ENCODE peak calls at places on chromosomes 6 and 20, in nine cellular contexts. W, E, Z, I, O, F, V, M and C are unnamed samples.

GRCh38 chr20:13012886-13013285 is 4.1 kb downstream of the SPTLC3 start:
- DNase-seq in W (no peak), E (no peak), Z (peak), I (no peak), O (no peak), F (no peak), V (no peak), M (no peak), C (no peak)

GRCh38 chr6:96604420-96604819 is 41.5 kb downstream of the FHL5 start:
- DNase-seq in W (no peak), E (no peak), Z (no peak), I (no peak), O (no peak), F (no peak), V (no peak), M (no peak), C (no peak)

GRCh38 chr6:39087197-39087596 is 27.8 kb downstream of the SAYSD1 start:
- DNase-seq in W (no peak), E (no peak), Z (no peak), I (no peak), O (no peak), F (no peak), V (no peak), M (no peak), C (no peak)

GRCh38 chr6:116363759-116364158 is 7.0 kb upstream of the DSE start:
- DNase-seq in W (no peak), E (no peak), Z (peak), I (no peak), O (no peak), F (no peak), V (peak), M (no peak), C (no peak)

GRCh38 chr6:111201155-111201554 is 113.9 kb downstream of the SLC16A10 start:
- DNase-seq in W (no peak), E (no peak), Z (no peak), I (no peak), O (no peak), F (no peak), V (no peak), M (no peak), C (no peak)

GRCh38 chr20:37081717-37082289 is 14.0 kb downstream of the RBL1 start:
- DNase-seq in W (peak), E (no peak), Z (peak), I (no peak), O (no peak), F (no peak), V (peak), M (peak), C (no peak)

GRCh38 chr6:5286780-5287179 is 25.5 kb downstream of the FARS2 start:
- DNase-seq in W (no peak), E (no peak), Z (no peak), I (no peak), O (no peak), F (no peak), V (no peak), M (no peak), C (no peak)

GRCh38 chr20:61173966-61174725 is 77.9 kb upstream of the CDH4 start:
- DNase-seq in W (no peak), E (no peak), Z (no peak), I (no peak), O (no peak), F (no peak), V (peak), M (no peak), C (no peak)

GRCh38 chr6:32370510-32370909 is 1.2 kb downstream of the TSBP1 start:
- DNase-seq in W (no peak), E (no peak), Z (peak), I (no peak), O (no peak), F (no peak), V (no peak), M (no peak), C (no peak)

GRCh38 chr6:3884007-3884745 is 35.0 kb downstream of the FAM50B start:
- DNase-seq in W (no peak), E (no peak), Z (peak), I (no peak), O (no peak), F (no peak), V (peak), M (no peak), C (no peak)

GRCh38 chr6:126657556-126658129 is 317.7 kb downstream of the CENPW start:
- DNase-seq in W (no peak), E (no peak), Z (peak), I (peak), O (no peak), F (no peak), V (peak), M (no peak), C (no peak)

GRCh38 chr6:140854363-140854762 is 1278.4 kb upstream of the GJE1 start:
- DNase-seq in W (no peak), E (no peak), Z (no peak), I (no peak), O (no peak), F (no peak), V (no peak), M (no peak), C (no peak)

GRCh38 chr6:6927437-6928361 is 180.1 kb upstream of the RREB1 start:
- DNase-seq in W (peak), E (no peak), Z (no peak), I (no peak), O (no peak), F (no peak), V (no peak), M (no peak), C (no peak)

GRCh38 chr6:158536084-158536890 is 23.6 kb upstream of the TMEM181 start:
- DNase-seq in W (peak), E (no peak), Z (peak), I (peak), O (peak), F (no peak), V (peak), M (peak), C (peak)

GRCh38 chr6:14499804-14500203 is 382.2 kb downstream of the CD83 start:
- DNase-seq in W (no peak), E (no peak), Z (peak), I (no peak), O (no peak), F (no peak), V (peak), M (no peak), C (no peak)

GRCh38 chr6:164690702-164691500 is 618.5 kb downstream of the C6orf118 start:
- DNase-seq in W (no peak), E (no peak), Z (no peak), I (no peak), O (no peak), F (peak), V (no peak), M (no peak), C (no peak)